ENCODE peak calls at places on chromosomes 7 and 10, in four cellular contexts. B is HepG2, X is K562, M is H1. Y is an unnamed sample.

GRCh38 chr7:28626629-28627262 is 214.4 kb downstream of the CREB5 start:
- DNase-seq in X (peak; percentile 54), M (peak; percentile 81), B (peak; percentile 25), Y (peak; percentile 40)

GRCh38 chr10:113068178-113068890 is 118.3 kb downstream of the TCF7L2 start:
- DNase-seq in X (no peak), B (no peak), M (no peak), Y (no peak)

GRCh38 chr10:99695761-99696160 is 36.2 kb downstream of the COX15 start:
- DNase-seq in B (no peak), X (no peak), M (no peak), Y (no peak)

GRCh38 chr10:132526676-132527075 is 10.9 kb upstream of the INPP5A start:
- DNase-seq in X (no peak), B (no peak), M (no peak), Y (no peak)

GRCh38 chr10:129958118-129958685 is 5.9 kb downstream of the EBF3 start:
- DNase-seq in X (no peak), B (no peak), M (no peak), Y (no peak)

GRCh38 chr10:80971461-80971860 is 433.8 kb downstream of the SH2D4B start:
- DNase-seq in X (no peak), B (no peak), M (no peak), Y (no peak)

GRCh38 chr7:98760201-98760651 is 109.6 kb downstream of the TMEM130 start:
- DNase-seq in X (no peak), B (no peak), M (no peak), Y (no peak)

GRCh38 chr10:63530409-63530808 is 9.2 kb downstream of the REEP3 start:
- DNase-seq in M (no peak), B (no peak), X (no peak), Y (no peak)

GRCh38 chr10:126060232-126060935 is 164.0 kb downstream of the FANK1 start:
- DNase-seq in X (no peak), B (no peak), M (no peak), Y (peak; percentile 52)

GRCh38 chr10:13987472-13987871 is 343.3 kb downstream of the FRMD4A start:
- DNase-seq in M (no peak), B (no peak), X (no peak), Y (peak; percentile 11)

GRCh38 chr7:31119249-31119648 is 67.1 kb downstream of the ADCYAP1R1 start:
- DNase-seq in M (no peak), B (no peak), X (no peak), Y (no peak)

GRCh38 chr7:128921866-128922440 is 11.4 kb upstream of the KCP start:
- DNase-seq in X (no peak), M (peak; percentile 44), B (no peak), Y (no peak)

GRCh38 chr10:52115823-52116222 is 198.3 kb upstream of the DKK1 start:
- DNase-seq in B (no peak), M (no peak), X (no peak), Y (no peak)

GRCh38 chr7:52260046-52260665 is 775.3 kb upstream of the POM121L12 start:
- DNase-seq in X (no peak), B (no peak), M (no peak), Y (no peak)

GRCh38 chr7:157664866-157665633 is 328.2 kb downstream of the DNAJB6 start:
- DNase-seq in B (no peak), X (no peak), M (no peak), Y (no peak)

GRCh38 chr7:149838992-149839408 is 825 bp downstream of the ZNF862 start:
- DNase-seq in X (no peak), B (no peak), M (no peak), Y (peak; percentile 36)

GRCh38 chr10:128420623-128421022 is 294.4 kb upstream of the MKI67 start:
- DNase-seq in B (no peak), M (peak; percentile 13), X (no peak), Y (no peak)

GRCh38 chr10:3806603-3807002 is 21.6 kb upstream of the KLF6 start:
- DNase-seq in X (no peak), M (no peak), B (peak; percentile 39), Y (peak; percentile 90)

GRCh38 chr7:714251-714671 is 12.2 kb upstream of the DNAAF5 start:
- DNase-seq in M (no peak), B (no peak), X (no peak), Y (no peak)

GRCh38 chr10:52121688-52122087 is 192.4 kb upstream of the DKK1 start:
- DNase-seq in X (no peak), B (no peak), M (no peak), Y (no peak)

GRCh38 chr7:117092801-117093200 is 139.5 kb downstream of the ST7 start:
- DNase-seq in M (no peak), B (no peak), X (no peak), Y (no peak)

GRCh38 chr7:124655990-124656389 is 109.6 kb downstream of the GPR37 start:
- DNase-seq in B (no peak), X (no peak), M (no peak), Y (no peak)

GRCh38 chr7:127791790-127792189 is 139.8 kb downstream of the SND1 start:
- DNase-seq in M (no peak), X (no peak), B (no peak), Y (no peak)

GRCh38 chr7:98674881-98675280 is 57.8 kb downstream of the NPTX2 start:
- DNase-seq in B (no peak), X (no peak), M (no peak), Y (no peak)

DNA sequence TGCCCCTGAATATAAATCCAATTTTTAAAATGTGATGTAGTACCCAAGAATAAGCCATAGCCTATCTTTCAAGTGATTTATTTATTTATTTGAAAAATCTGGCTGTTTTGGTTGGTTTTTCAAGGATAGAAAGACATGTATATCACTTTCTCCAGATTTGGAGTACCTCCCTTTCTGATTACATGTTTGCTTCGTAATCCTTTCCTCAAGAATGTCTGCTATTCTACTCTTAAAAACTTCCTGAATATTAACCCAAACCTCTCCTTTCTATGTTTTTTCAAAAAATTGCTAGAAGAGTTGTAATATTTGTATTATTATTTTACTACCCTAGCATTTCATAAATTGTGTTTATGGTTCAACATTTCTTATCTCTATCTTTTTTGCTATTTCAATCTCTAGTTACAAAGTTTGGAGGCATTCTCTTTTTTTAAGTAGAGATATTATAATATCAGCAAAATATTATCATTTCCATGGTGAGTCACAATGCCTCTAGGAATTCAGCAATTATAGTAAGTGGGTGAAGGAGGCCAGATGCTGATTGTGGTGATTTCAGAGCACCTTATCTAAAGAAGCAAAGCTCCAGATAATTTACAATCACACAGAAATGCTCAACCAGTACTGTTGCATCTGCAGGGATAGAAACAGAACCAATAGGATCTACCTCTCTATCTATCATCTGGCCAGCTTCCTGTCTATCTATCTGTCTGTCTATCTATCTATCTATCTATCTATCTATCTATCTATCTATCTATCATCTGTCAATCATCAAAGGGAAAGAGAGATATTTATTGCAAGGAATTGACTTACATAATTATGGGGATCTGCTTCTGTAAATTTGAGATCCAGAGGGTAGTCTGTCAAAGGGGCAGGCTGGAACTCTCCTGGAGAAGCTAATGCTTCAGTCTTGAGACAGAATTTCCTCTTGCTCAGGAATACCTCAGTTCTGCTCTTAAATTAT is 412.5 kb upstream of the SEMA3C start:
- DNase-seq in B (no peak), M (no peak), X (no peak), Y (no peak)
- TF ChIP-seq EP300 in B (no peak), M (no peak), X (no peak), Y (no peak)

DNA sequence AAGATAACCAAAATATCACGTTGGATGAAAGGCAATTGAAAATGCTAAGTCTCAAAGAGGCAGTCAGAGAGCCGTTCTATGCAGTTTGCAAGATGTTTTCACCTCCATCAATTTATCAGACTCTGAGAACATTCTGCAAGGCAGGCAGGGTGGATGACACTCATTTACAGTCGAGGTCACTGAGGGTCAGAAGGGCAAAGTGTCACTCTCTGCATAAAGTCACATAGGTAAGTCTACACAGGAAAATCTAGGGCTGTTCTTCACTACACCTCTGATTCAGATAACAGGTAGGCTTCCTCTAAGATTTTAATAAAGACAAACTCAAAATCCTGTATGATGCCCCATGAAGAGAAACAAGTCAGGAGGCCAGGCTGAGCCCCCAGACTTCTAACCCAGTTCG is 1.4 kb upstream of the PLEKHA1 start:
- DNase-seq in M (no peak), X (no peak), B (peak; percentile 23), Y (no peak)
- TF ChIP-seq MAFK in M (no peak), X (no peak), B (no peak), Y (no peak)

DNA sequence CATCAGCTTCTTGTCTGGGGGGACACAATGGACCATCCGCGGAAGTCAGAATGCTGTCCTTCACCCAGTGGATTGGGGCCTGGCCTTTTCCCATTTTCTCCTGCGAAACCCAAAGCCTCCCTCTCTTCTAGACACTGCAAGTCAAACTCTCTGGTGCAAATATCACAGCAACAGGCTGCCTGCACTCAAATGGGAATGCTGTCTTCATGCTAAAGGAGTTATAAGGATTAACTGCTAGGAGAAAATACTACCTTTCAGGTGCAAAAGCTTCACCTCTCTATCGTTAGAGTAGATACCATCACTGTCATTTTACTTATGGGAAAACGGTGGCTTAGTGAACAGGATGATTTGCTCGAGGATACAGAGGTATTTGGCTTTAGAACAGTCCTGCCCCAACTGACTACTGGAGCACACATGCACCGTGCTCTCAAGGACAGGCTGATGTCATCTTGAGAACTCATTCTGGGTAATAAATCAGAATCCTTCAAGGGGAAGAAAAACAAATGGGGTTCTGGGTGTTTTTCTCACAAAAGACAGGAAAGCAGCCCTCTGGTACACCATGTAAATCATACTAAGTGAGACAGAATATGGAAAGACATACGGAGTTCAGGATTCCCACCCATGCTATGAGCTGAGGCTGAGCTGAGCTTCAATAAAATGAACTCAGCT is 101.0 kb downstream of the SAMD9 start:
- DNase-seq in M (no peak), X (no peak), B (no peak), Y (no peak)
- TF ChIP-seq MAX in M (no peak), X (no peak), B (no peak), Y (no peak)

DNA sequence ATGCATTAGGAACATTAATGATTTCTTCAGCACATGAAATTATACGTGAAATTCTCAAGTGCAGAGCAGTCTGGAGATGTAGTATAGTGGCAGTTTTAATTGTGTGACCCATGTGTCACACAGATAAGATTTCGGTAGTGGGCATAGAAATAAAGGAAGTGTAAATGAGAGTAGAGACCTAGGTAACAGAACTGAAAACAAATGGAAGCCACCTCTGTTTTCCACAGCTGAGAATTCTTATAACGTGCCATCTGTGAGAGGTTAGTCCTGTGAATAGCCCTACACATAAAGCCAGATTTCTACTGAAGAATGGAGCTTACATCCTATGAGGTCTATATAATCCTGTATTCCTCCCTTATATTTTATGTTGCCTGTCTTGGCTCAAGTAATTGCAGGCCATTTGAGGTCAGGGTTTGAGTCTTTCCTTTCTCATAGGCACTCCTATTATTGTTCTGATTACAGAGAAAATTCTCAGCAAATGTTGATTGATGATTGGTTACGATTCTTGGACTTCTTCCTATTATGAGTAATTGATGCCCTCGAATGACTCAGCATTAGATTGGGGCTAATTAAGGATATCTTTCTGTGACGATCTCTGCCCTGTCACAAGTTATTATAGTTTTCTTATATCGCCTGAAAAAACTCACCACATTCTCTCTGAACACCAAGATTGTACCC is 258.2 kb downstream of the KIF20B start:
- DNase-seq in X (no peak), M (no peak), B (no peak), Y (no peak)
- TF ChIP-seq EP300 in X (no peak), M (no peak), B (no peak), Y (no peak)

DNA sequence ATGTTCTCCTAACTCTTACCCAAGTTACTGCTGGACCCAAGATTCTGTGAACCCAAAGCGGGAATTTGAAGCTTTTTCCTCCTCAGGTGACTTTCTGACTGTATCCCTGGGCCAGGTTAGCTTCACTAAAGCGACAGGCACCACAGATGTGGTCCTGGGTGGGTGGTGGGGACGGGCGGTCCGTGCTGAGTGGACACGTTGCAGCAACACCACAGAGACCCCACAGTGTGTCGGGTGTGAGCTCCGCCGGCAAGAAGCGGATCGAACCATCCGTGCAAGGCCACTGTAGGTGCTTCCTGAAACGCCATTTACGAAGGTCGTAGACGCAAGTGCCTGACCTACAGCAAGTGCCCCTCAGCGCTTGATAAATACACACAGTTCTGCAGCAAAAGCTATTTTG is 325.9 kb downstream of the ADARB2 start:
- DNase-seq in X (no peak), M (no peak), B (no peak), Y (no peak)
- TF ChIP-seq MAFK in X (no peak), M (no peak), B (no peak), Y (no peak)

Y was measured in A549.